ENCODE peak calls at places on chromosomes 13 and 19, in four cellular contexts. J is H9, T is IMR-90, M is H1. G is an unnamed sample.

GRCh38 chr19:34985249-34986022 is 14.7 kb upstream of the GRAMD1A start:
- DNase-seq in J (peak; percentile 67), M (peak; percentile 60), T (peak; percentile 24), G (no peak)

GRCh38 chr13:96034662-96035061 is 18.5 kb downstream of the UGGT2 start:
- DNase-seq in J (no peak), T (no peak), M (no peak), G (no peak)

GRCh38 chr13:57724486-57725272 is 93.1 kb downstream of the PCDH17 start:
- DNase-seq in T (no peak), M (no peak), J (peak; percentile 30), G (no peak)

GRCh38 chr19:4501691-4502090 is 16.6 kb downstream of the PLIN4 start:
- DNase-seq in M (no peak), T (no peak), J (no peak), G (no peak)

GRCh38 chr19:38061294-38061693 is 154.3 kb downstream of the SIPA1L3 start:
- DNase-seq in J (no peak), M (no peak), T (peak; percentile 95), G (no peak)

GRCh38 chr13:86569974-86570373 is 770.8 kb upstream of the SLITRK6 start:
- DNase-seq in M (no peak), T (no peak), J (no peak), G (no peak)

GRCh38 chr19:6233051-6233826 is 46.5 kb downstream of the MLLT1 start:
- DNase-seq in T (peak; percentile 43), M (no peak), J (no peak), G (no peak)

GRCh38 chr13:45500492-45501174 is 35.9 kb downstream of the COG3 start:
- DNase-seq in M (no peak), T (peak; percentile 96), J (no peak), G (peak; percentile 35)

GRCh38 chr19:55362990-55363716 is at the start of gene GARIN5B:
- DNase-seq in J (no peak), M (no peak), T (no peak), G (no peak)

GRCh38 chr13:39023761-39024160 is 14.1 kb downstream of the PROSER1 start:
- DNase-seq in T (peak; percentile 54), J (no peak), M (no peak), G (peak; percentile 57)

GRCh38 chr13:24516919-24517318 is 4.3 kb upstream of the PARP4 start:
- DNase-seq in J (no peak), M (no peak), T (no peak), G (no peak)

GRCh38 chr13:94878721-94879120 is 166.4 kb upstream of the SOX21 start:
- DNase-seq in M (no peak), T (no peak), J (no peak), G (no peak)
- H3K56ac ChIP-seq in M (no peak overlapping the region), T (no peak overlapping the region), J (no peak overlapping the region), G (no peak overlapping the region)

GRCh38 chr13:98407575-98407974 is 169.3 kb downstream of the STK24 start:
- DNase-seq in J (no peak), T (no peak), M (no peak), G (no peak)
- H3K56ac ChIP-seq in J (no peak overlapping the region), T (no peak overlapping the region), M (no peak overlapping the region), G (no peak overlapping the region)

DNA sequence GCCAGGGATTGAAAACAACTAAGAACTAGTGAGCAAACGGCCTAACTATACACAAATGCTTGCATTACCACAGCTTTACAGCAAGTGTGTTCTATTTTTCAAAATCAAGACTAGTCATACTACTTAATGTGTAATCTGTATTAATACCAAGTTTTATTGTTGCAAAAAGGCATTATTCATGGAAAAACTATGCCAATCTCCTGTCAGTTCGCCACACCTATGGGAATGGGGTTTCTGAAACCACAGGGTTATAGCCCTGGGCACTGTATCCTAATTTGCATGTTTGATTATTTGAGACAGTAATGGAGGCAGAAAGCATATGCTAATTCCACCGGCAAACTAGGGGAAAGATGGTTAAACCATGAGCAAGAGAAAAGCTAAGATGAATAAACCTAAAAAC is 14.3 kb downstream of the GAS6 start:
- DNase-seq in T (no peak), M (no peak), J (no peak), G (no peak)
- H3K56ac ChIP-seq in T (no peak overlapping the region), M (no peak overlapping the region), J (no peak overlapping the region), G (no peak overlapping the region)

GRCh38 chr13:43946281-43946680 is 66.6 kb downstream of the LACC1 start:
- DNase-seq in J (no peak), T (no peak), M (no peak), G (no peak)
- H3K56ac ChIP-seq in J (no peak overlapping the region), T (no peak overlapping the region), M (no peak overlapping the region), G (no peak overlapping the region)

GRCh38 chr19:1418494-1418775 is 11.0 kb downstream of the DAZAP1 start:
- DNase-seq in T (no peak), J (no peak), M (no peak), G (no peak)

GRCh38 chr19:1418951-1419735 is 11.8 kb downstream of the DAZAP1 start:
- DNase-seq in T (no peak), J (no peak), M (no peak), G (no peak)

GRCh38 chr19:1417145-1417544 is 9.8 kb downstream of the DAZAP1 start:
- DNase-seq in J (no peak), T (peak; percentile 64), M (no peak), G (no peak)

GRCh38 chr19:1416014-1416841 is 8.8 kb downstream of the DAZAP1 start:
- DNase-seq in T (peak; percentile 31), J (no peak), M (no peak), G (no peak)

DNA sequence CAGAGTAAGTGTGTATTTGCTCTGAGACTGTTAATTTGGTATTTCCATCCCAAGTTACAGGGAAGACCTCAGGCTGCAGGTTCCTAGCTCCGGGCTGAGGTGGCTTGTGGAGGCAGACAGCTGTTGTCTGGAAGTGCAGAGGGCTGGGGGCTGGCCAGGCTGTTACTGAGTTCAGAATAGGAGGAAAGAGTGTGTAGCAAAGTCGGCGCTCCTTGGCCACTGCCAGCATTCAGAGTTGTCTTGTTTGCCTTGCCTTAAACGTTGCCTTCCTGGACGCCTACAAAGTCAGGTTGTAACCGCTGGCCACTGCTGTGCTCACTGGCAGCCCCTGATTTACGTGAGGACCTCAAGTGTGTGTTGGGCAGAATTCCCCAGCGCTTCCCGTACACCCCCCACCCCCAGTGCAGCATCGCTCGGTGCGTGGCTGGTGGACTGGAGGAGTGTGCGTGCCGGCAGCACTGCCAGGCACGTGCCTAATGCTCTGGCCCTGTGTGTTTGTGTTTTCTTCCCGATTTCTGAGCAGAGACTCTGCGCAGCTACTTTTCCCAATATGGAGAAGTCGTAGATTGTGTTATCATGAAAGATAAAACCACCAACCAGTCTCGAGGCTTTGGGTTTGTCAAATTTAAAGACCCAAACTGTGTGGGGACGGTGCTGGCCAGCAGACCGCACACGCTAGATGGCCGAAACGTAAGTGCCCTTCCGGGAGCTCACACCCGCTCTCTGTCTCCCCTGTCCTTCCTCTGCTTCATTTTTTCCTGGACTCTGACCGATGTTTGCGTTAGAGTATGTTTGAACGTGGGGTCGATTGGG is 10.5 kb downstream of the DAZAP1 start:
- DNase-seq in T (no peak), J (no peak), M (no peak), G (no peak)
- H3K56ac ChIP-seq in T (no peak overlapping the region), J (no peak overlapping the region), M (no peak overlapping the region), G (no peak overlapping the region)

GRCh38 chr13:77815330-77815729 is 103.3 kb downstream of the EDNRB start:
- DNase-seq in T (no peak), J (no peak), M (no peak), G (no peak)
- H3K56ac ChIP-seq in T (no peak overlapping the region), J (no peak overlapping the region), M (no peak overlapping the region), G (no peak overlapping the region)